ENCODE peak calls at places on chromosome 4, in ten cellular contexts. G is OCI-LY7, Q is mucosa of descending colon, J is chondrocyte, C is AG10803, A is endothelial cell, D is fibroblast of mammary gland, F is AG09309, Z is HepG2, T is GM12878. S is an unnamed sample.

GRCh38 chr4:88672987-88673386 is 24.6 kb downstream of the NAP1L5 start:
- DNase-seq in T (no peak), F (no peak), D (peak), A (peak), C (peak), J (no peak), Z (peak), G (peak), Q (no peak), S (no peak)

GRCh38 chr4:38488891-38489861 is 174.8 kb upstream of the KLF3 start:
- DNase-seq in J (no peak), A (no peak), G (no peak), D (no peak), T (no peak), Q (no peak), F (no peak), C (no peak), Z (no peak), S (no peak)

GRCh38 chr4:125283702-125284279 is 31.0 kb upstream of the FAT4 start:
- DNase-seq in D (peak), Z (peak), G (peak), C (peak), J (no peak), A (no peak), Q (no peak), T (no peak), F (peak), S (no peak)

GRCh38 chr4:10336471-10336870 is 120.8 kb downstream of the ZNF518B start:
- DNase-seq in J (no peak), D (no peak), C (peak), F (no peak), Z (no peak), Q (no peak), T (no peak), G (no peak), A (no peak), S (no peak)

GRCh38 chr4:77821775-77822174 is 2.6 kb upstream of the CNOT6L start:
- DNase-seq in D (no peak), J (no peak), F (no peak), T (no peak), A (no peak), C (no peak), Z (no peak), G (peak), Q (no peak), S (no peak)

GRCh38 chr4:14844059-14844458 is 158.2 kb upstream of the CPEB2 start:
- DNase-seq in J (no peak), Z (no peak), A (no peak), D (no peak), T (no peak), F (no peak), Q (no peak), G (no peak), C (no peak), S (no peak)

GRCh38 chr4:77399831-77400230 is 205.8 kb upstream of the CXCL13 start:
- DNase-seq in G (no peak), C (no peak), A (no peak), D (no peak), Q (no peak), J (no peak), T (no peak), Z (no peak), F (no peak), S (no peak)

GRCh38 chr4:12729384-12729783 is 754.8 kb downstream of the RAB28 start:
- DNase-seq in C (peak), D (peak), A (no peak), Z (peak), F (no peak), T (no peak), G (peak), J (no peak), Q (no peak), S (no peak)

DNA sequence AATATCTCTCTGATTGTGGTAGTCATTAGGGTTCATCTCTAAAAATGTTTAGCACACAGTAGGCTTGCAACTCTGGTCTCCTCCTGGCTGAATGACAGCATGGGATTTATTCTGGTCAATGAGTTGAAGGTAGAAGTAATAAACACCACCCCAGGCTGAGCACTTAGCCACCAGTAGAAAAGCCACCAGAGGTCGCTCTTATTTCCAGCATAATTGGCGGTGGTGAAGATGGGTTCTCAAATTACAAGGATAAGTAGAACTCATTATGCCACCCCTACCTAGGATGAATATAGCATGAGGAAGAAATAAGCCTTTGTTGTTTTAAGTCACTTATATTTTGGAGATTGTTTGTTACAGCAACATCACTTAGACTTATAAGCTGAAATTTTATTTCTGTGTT is 302.7 kb downstream of the GPM6A start:
- DNase-seq in T (no peak), D (peak), Q (no peak), G (peak), A (peak), J (no peak), C (no peak), F (no peak), Z (peak), S (no peak)
- TF ChIP-seq CTCF in T (peak), D (peak), Q (no peak), G (peak), A (no peak), J (peak), C (no peak), F (no peak), Z (peak), S (no peak)

DNA sequence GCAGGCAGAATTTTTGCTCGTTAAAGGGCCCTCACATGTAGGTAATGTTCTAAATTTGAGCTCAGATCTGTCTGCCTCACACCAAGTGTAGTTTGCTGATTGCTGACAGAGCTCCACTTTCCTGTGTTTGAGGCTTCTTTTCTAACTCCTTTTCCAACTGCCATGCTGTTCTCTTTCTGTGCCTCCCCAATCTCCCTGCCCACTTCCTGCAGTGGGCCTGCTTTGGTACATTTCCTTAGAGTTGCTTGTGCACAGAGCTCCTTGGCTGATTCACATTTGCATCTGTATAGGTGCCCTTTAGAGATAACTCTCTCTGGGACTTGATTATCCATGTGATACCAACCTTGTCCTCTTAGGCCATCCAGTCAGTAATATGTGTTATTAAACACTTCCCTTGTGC is 4.5 kb downstream of the MED28 start:
- DNase-seq in C (no peak), G (no peak), Q (no peak), F (no peak), T (no peak), Z (no peak), J (no peak), D (peak), A (no peak), S (no peak)
- TF ChIP-seq CTCF in C (no peak), G (no peak), Q (no peak), F (no peak), T (no peak), Z (no peak), J (no peak), D (no peak), A (no peak), S (no peak)

GRCh38 chr4:7649741-7650531 is 215.2 kb upstream of the PSAPL1 start:
- DNase-seq in Z (no peak), G (peak), T (peak), D (peak), A (no peak), C (peak), F (peak), Q (peak), J (peak), S (no peak)

GRCh38 chr4:7652006-7652405 is 217.3 kb upstream of the PSAPL1 start:
- DNase-seq in F (no peak), D (no peak), A (no peak), G (no peak), C (no peak), T (no peak), J (no peak), Z (no peak), Q (no peak), S (no peak)

GRCh38 chr4:7651461-7651921 is 216.8 kb upstream of the PSAPL1 start:
- DNase-seq in Q (no peak), A (no peak), Z (no peak), C (no peak), G (no peak), D (peak), F (no peak), T (no peak), J (no peak), S (no peak)

GRCh38 chr4:7649411-7649740 is 214.6 kb upstream of the PSAPL1 start:
- DNase-seq in Q (no peak), D (no peak), G (peak), J (no peak), C (no peak), Z (no peak), T (no peak), F (no peak), A (no peak), S (no peak)

DNA sequence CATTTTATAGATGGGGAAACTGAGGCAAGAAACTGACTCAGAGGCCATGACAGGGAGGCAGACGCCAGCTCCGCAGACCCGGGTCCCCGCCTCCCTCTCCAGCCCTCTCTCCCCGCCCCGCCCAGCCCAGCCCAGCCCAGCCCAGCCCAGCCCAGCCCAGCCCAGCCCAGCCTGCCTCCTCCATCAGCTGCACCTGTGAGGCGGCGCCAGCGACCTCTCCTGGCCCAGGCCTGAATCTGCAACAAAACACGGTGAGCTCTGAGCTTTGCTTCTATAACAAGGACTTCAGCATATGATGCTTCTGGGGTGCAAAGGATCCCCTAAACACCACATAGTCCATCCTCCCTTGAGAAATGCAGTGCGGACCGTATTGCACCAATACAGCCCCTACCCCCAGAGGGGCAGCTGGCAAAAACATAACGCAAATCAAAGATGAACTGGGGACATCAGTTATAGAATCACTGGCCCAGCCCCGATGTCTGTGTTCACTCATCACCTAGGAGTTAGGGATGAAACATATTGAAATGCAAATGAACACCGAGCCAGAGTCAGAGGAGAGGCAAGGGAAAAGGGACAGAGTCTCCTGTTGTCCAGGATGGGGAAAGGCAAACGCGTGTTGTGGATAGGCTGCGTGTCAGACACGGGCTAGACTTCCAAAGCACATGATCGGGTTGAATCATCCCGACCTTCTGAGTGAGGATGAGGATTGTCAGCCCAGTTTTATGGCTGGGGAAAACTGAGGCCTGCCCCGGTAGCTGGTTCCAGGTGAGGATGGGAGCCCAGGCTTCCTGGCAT is 216.1 kb upstream of the PSAPL1 start:
- DNase-seq in C (no peak), D (peak), F (no peak), J (peak), A (peak), T (no peak), Z (no peak), Q (peak), G (peak), S (no peak)
- TF ChIP-seq CTCF in C (peak), D (no peak), F (no peak), J (no peak), A (no peak), T (no peak), Z (peak), Q (no peak), G (peak), S (peak)

GRCh38 chr4:153465583-153465921 is 608 bp upstream of the TMEM131L start:
- DNase-seq in D (peak), F (no peak), J (no peak), G (peak), C (peak), Z (peak), A (peak), Q (peak), T (no peak), S (no peak)
- TF ChIP-seq CTCF in D (peak), F (peak), J (peak), G (peak), C (peak), Z (no peak), A (no peak), Q (no peak), T (peak), S (no peak)

DNA sequence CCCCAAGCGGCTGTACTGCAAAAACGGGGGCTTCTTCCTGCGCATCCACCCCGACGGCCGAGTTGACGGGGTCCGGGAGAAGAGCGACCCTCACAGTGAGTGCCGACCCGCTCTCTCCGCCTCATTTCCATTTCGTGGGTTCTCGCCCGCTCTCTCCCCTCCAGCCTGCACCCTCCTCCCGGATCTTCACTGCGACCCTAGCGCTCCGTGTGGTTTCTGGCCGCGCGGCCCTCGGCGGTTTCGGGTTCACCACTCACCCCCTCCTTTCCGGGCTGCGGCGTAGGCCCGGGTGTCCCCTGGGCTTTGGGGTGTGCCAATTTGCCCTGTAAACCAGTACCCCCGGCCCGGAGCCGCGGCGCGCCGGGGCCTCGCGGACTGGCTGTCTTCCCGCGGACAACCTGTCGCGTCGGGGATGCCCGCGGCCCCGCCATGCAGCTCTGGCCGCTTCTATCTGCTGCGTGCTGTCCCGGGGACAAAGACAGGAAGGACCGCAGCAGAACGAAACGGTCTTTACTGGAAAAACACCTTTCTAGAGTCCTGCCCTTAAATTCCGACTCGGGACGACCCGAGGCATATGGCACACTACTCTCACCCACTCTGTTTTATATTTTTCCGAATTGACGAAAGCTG is 742 bp downstream of the FGF2 start:
- DNase-seq in J (no peak), Z (no peak), F (no peak), C (peak), D (peak), G (peak), A (peak), Q (peak), T (peak), S (peak)
- TF ChIP-seq CTCF in J (no peak), Z (no peak), F (no peak), C (no peak), D (no peak), G (peak), A (no peak), Q (no peak), T (no peak), S (no peak)

GRCh38 chr4:44425614-44426208 is 22.9 kb downstream of the KCTD8 start:
- DNase-seq in G (no peak), C (no peak), A (peak), T (no peak), F (no peak), J (no peak), D (peak), Q (no peak), Z (no peak), S (no peak)
- TF ChIP-seq CTCF in G (peak), C (no peak), A (peak), T (no peak), F (no peak), J (peak), D (peak), Q (no peak), Z (peak), S (peak)

S was measured in D721Med.